ENCODE peak calls at places on chromosomes 4 and X, in seven cellular contexts. K is breast epithelium, P is lower leg skin, E is suprapubic skin, Z is upper lobe of left lung, Y is body of pancreas, N is heart left ventricle. U is an unnamed sample.

GRCh38 chrX:154490021-154490413 is 412 bp downstream of the SLC10A3 start:
- DNase-seq in E (peak), P (no peak), Z (no peak), N (no peak), Y (peak), K (no peak), U (no peak)

GRCh38 chr4:159926871-159927270 is 824.0 kb downstream of the RAPGEF2 start:
- DNase-seq in P (no peak), Y (no peak), K (no peak), E (no peak), N (no peak), Z (no peak), U (no peak)

GRCh38 chr4:74473155-74473811 is 28.3 kb downstream of the AREG start:
- DNase-seq in N (no peak), Z (no peak), K (no peak), P (no peak), E (no peak), Y (peak), U (no peak)

GRCh38 chr4:140065393-140065792 is 88.6 kb downstream of the MAML3 start:
- DNase-seq in Y (no peak), K (no peak), P (no peak), N (no peak), Z (no peak), E (no peak), U (no peak)

GRCh38 chr4:151436093-151436518 is 27.1 kb downstream of the FHIP1A start:
- DNase-seq in K (no peak), N (no peak), E (no peak), P (no peak), Y (no peak), Z (no peak), U (no peak)

GRCh38 chr4:8641931-8642650 is 49.5 kb downstream of the CPZ start:
- DNase-seq in E (no peak), P (peak), Z (peak), Y (no peak), N (peak), K (peak), U (no peak)

GRCh38 chrX:24410514-24411189 is 50.2 kb downstream of the SUPT20HL1 start:
- DNase-seq in Z (no peak), E (no peak), K (no peak), P (no peak), N (no peak), Y (no peak), U (no peak)

GRCh38 chr4:147768113-147768512 is 36.2 kb downstream of the ARHGAP10 start:
- DNase-seq in K (no peak), Z (no peak), Y (no peak), N (no peak), P (no peak), E (no peak), U (no peak)

GRCh38 chrX:138756234-138756633 is 44.7 kb upstream of the FGF13 start:
- DNase-seq in Z (no peak), Y (peak), N (peak), P (no peak), K (no peak), E (no peak), U (no peak)

GRCh38 chrX:3779546-3779945 is 66.1 kb upstream of the PRKX start:
- DNase-seq in P (no peak), K (no peak), Z (no peak), N (no peak), Y (no peak), E (no peak), U (no peak)

GRCh38 chrX:43585922-43586321 is 70.2 kb upstream of the MAOA start:
- DNase-seq in Y (no peak), Z (no peak), K (no peak), E (no peak), P (no peak), N (no peak), U (no peak)

GRCh38 chrX:6293716-6294115 is 65.0 kb upstream of the NLGN4X start:
- DNase-seq in P (no peak), Y (no peak), Z (no peak), N (no peak), E (no peak), K (no peak), U (no peak)

GRCh38 chrX:22585831-22586230 is 313.1 kb downstream of the CBLL2 start:
- DNase-seq in Y (no peak), Z (no peak), N (no peak), K (no peak), P (no peak), E (no peak), U (no peak)

GRCh38 chrX:130032552-130032951 is 50.1 kb downstream of the BCORL1 start:
- DNase-seq in E (no peak), K (no peak), Z (no peak), Y (no peak), N (no peak), P (no peak), U (no peak)

GRCh38 chr4:185096032-185096653 is 46.9 kb upstream of the SLC25A4 start:
- DNase-seq in K (no peak), Z (no peak), Y (peak), N (no peak), E (no peak), P (no peak), U (no peak)

GRCh38 chr4:10619220-10619619 is 65.3 kb downstream of the CLNK start:
- DNase-seq in K (no peak), Y (peak), N (no peak), P (no peak), Z (no peak), E (no peak), U (no peak)

GRCh38 chr4:128961405-128961804 is 131.9 kb downstream of the SCLT1 start:
- DNase-seq in E (no peak), P (no peak), Y (no peak), Z (no peak), K (no peak), N (no peak), U (no peak)

GRCh38 chr4:2843909-2844584 is 403 bp downstream of the ADD1 start:
- DNase-seq in N (peak), K (no peak), P (peak), E (peak), Z (no peak), Y (peak), U (peak)

GRCh38 chrX:21479695-21480280 is 105.6 kb downstream of the CNKSR2 start:
- DNase-seq in P (no peak), Y (peak), K (no peak), Z (no peak), N (no peak), E (no peak), U (no peak)

GRCh38 chr4:53714377-53715140 is 123.3 kb upstream of the LNX1 start:
- DNase-seq in K (no peak), P (no peak), N (no peak), E (no peak), Y (no peak), Z (no peak), U (no peak)

DNA sequence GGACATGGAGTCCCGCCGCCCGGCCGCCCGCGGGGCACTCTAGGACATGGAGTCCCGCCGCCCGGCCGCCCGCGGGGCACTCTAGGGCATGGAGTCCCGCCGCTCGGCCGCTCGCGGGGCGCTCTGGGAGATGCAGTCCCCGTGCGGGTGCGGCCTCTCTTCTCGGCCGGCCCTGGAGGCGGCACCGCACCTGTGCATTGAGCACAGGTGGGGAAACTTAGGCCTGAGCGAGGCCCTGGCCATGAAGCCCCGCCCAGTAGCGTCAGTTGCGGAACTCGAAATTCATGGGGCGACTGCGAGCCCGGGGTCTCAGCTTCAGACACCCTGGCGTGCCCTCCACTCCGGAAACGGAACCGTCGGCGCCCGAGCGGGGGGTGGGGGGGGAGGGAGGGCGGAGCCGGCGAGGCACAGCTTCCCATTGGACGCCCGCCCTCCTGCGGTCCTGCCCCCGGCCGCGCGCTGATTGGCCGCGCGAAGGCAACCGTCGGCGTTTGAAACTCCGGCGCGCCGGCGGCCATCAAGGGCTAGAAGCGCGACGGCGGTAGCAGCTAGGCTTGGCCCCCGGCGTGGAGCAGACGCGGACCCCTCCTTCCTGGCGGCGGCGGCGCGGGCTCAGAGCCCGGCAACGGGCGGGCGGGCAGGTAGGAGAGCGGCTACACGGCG is at the start of the genes TACC3 and TMEM129:
- DNase-seq in P (peak), E (peak), Y (peak), K (peak), N (peak), Z (peak), U (peak)
- TF ChIP-seq POLR2A in P (no peak), E (no peak), Y (peak), K (no peak), N (peak), Z (no peak), U (peak)

GRCh38 chr4:6250235-6250983 is 19.2 kb upstream of the WFS1 start:
- DNase-seq in N (no peak), K (no peak), Z (no peak), E (no peak), P (no peak), Y (peak), U (peak)
- TF ChIP-seq POLR2A in N (no peak), K (no peak), Z (no peak), E (no peak), P (no peak), Y (no peak), U (no peak)

GRCh38 chr4:1233641-1234277 is 15.2 kb downstream of the CTBP1 start:
- DNase-seq in E (peak), Z (peak), Y (no peak), K (no peak), N (no peak), P (no peak), U (no peak)

GRCh38 chr4:1235381-1236102 is 13.4 kb downstream of the CTBP1 start:
- DNase-seq in P (no peak), E (peak), Y (no peak), N (no peak), K (no peak), Z (peak), U (no peak)

GRCh38 chr4:1236103-1236641 is 12.8 kb downstream of the CTBP1 start:
- DNase-seq in Z (peak), N (no peak), P (no peak), K (no peak), E (peak), Y (no peak), U (no peak)

GRCh38 chr4:1234296-1234695 is 14.6 kb downstream of the CTBP1 start:
- DNase-seq in K (no peak), Y (no peak), N (no peak), P (no peak), E (peak), Z (no peak), U (no peak)

DNA sequence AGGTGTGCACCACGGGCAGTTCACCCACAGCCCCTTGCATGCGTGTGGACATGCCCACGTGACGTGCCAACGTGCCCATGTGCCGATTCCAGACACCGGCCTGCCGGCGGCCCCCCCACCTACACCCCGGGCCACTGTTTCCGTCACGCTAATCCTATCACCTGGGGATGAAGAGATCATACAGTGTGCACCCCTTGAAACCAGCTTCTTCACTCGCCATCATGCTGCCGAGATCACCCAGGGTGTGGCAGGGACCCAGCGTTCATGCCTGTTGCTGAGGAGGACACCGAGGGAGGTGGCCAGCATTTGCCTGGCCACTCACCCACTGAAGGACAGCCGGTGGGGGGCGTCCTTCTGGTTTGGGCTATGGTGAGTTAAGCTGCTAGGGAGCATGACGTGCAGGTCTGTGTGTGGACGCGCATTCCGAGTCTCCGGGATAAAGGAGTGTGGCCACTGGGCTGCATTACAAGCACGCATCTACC is 14.1 kb downstream of the CTBP1 start:
- DNase-seq in K (no peak), N (no peak), Z (peak), Y (no peak), P (no peak), E (peak), U (no peak)
- TF ChIP-seq POLR2A in K (no peak), N (no peak), Z (no peak), Y (no peak), P (no peak), E (no peak), U (no peak)

GRCh38 chr4:7480423-7480822 is 45.7 kb upstream of the PSAPL1 start:
- DNase-seq in P (no peak), E (no peak), Z (no peak), Y (no peak), N (no peak), K (no peak), U (no peak)
- TF ChIP-seq POLR2A in P (no peak), E (no peak), Z (no peak), Y (no peak), N (no peak), K (no peak), U (no peak)

DNA sequence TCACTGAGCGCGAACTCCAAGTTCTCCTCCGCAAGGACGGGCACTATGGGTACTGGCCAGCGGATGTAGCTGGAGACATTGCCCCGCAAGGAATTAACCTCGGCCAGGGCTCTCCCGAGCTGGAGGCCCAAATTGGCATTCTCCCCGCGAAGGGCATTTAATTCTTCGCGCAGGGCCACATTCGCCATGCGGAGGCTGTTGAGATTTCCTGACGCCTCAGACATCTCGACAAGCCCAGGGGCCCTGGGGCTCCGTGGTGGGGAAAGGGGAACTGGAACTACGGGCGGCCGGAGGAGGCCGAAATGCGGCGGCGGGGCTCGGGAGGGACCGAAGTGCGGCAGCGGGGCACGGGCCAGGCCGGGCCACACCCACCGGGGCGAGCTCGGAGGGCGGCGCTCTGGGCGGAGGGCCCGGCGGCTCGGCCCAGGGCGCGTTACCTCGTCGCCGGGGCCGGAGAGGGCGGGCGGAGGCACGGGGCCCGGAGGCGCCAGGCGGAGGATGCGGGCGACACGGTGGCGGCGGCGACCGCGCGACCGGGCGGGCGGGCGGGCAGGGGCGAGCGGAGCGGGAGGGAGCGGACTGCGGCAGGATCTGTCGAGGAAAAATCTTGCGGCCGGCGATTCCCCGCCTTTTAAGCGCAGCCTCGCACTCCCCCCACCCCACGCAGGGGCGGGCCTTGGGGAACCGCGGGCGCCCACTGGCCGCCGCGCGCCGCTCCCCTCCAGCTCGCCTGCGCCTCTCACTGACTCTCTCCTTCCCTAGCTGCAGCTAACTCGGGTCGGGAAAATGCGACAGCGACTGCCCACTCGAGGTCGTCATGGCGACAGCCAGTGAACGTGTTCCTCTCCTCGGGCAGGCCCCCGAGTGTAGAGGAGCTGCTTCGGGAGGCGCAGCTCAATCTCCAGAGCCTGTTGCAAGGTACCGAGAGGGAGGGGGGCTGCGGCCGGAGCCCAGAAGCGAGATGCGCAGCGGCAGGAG is at the start of gene RTL5:
- DNase-seq in N (peak), E (peak), Z (peak), P (peak), Y (peak), K (peak), U (peak)
- TF ChIP-seq POLR2A in N (peak), E (no peak), Z (no peak), P (no peak), Y (no peak), K (no peak), U (no peak)

U was measured in GM12892.